ENCODE peak calls at places on chromosomes 7 and 10, in seven cellular contexts. R is upper lobe of left lung; D is NCI-H1092 treated with DMSO at 0.1 percent for 48 hours; C is amniotic stem cell; Y is nephron progenitor cell; G is stimulated activated CD4-positive, alpha-beta T cell treated with anti-CD3 and anti-CD28 coated beads, Interleukin-1b, Interleukin-23, amount 100 ng/mL, for 24 hours; Z is NCI-H510A treated with DMSO at 0.1 percent for 48 hours. B is an unnamed sample.

GRCh38 chr10:132477066-132477397 is 60.6 kb upstream of the INPP5A start:
- DNase-seq in Y (no peak), G (no peak), D (no peak), C (no peak), Z (no peak), R (no peak), B (no peak)

GRCh38 chr7:116087291-116087690 is 56.7 kb upstream of the TFEC start:
- DNase-seq in R (no peak), C (no peak), G (no peak), D (no peak), Y (no peak), Z (no peak), B (no peak)

GRCh38 chr10:34966440-34966839 is 123.7 kb downstream of the CUL2 start:
- DNase-seq in Z (no peak), Y (no peak), D (no peak), R (no peak), G (no peak), C (no peak), B (no peak)

GRCh38 chr10:101050206-101051069 is 11.4 kb upstream of the KAZALD1 start:
- DNase-seq in Z (no peak), Y (peak), G (peak), C (peak), R (peak), D (peak), B (peak)

GRCh38 chr10:97291357-97292096 is 910 bp downstream of the ARHGAP19 start:
- DNase-seq in D (no peak), C (no peak), R (no peak), Z (peak), Y (no peak), G (no peak), B (no peak)

GRCh38 chr10:43702213-43702935 is 53.7 kb upstream of the ZNF32 start:
- DNase-seq in Z (no peak), G (no peak), D (no peak), Y (no peak), R (no peak), C (no peak), B (no peak)

GRCh38 chr10:49212783-49213182 is 24.6 kb upstream of the TMEM273 start:
- DNase-seq in D (no peak), C (no peak), G (no peak), Y (no peak), R (no peak), Z (no peak), B (no peak)

GRCh38 chr7:41624818-41625217 is 78.1 kb downstream of the INHBA start:
- DNase-seq in D (no peak), Z (no peak), Y (no peak), R (no peak), C (no peak), G (no peak), B (no peak)

GRCh38 chr10:43012578-43012977 is 64.3 kb upstream of the RET start:
- DNase-seq in D (no peak), R (no peak), C (no peak), Y (no peak), G (no peak), Z (no peak), B (no peak)

GRCh38 chr7:43790834-43791233 is 32.4 kb downstream of the BLVRA start:
- DNase-seq in D (no peak), G (no peak), C (no peak), R (no peak), Z (no peak), Y (no peak), B (no peak)